ENCODE peak calls at places on chromosomes 7 and 10, in seven cellular contexts. M, H, F, C, R, G and X are unnamed samples.

GRCh38 chr7:126716321-126716720 is 536.4 kb downstream of the GRM8 start:
- DNase-seq in M (no peak), H (peak; percentile 8), F (no peak), C (no peak), R (no peak), G (no peak), X (no peak)

GRCh38 chr7:66905689-66906088 is 15.3 kb upstream of the TMEM248 start:
- DNase-seq in M (no peak), H (no peak), F (no peak), C (no peak), R (no peak), G (no peak), X (peak; percentile 21)

GRCh38 chr7:81655271-81655670 is 114.6 kb downstream of the HGF start:
- DNase-seq in M (no peak), H (no peak), F (no peak), C (no peak), R (no peak), G (no peak), X (no peak)

GRCh38 chr7:130880668-130881067 is 146.7 kb upstream of the KLF14 start:
- DNase-seq in M (no peak), H (peak; percentile 52), F (no peak), C (no peak), R (peak; percentile 58), G (no peak), X (no peak)

GRCh38 chr7:134548877-134549276 is at the start of gene AKR1B15:
- DNase-seq in M (peak; percentile 72), H (peak; percentile 55), F (no peak), C (no peak), R (peak; percentile 14), G (no peak), X (peak; percentile 72)

GRCh38 chr10:1642600-1643160 is 94.6 kb downstream of the ADARB2 start:
- DNase-seq in M (no peak), H (no peak), F (no peak), C (no peak), R (no peak), G (no peak), X (no peak)

GRCh38 chr7:121510858-121511482 is 114.9 kb upstream of the FAM3C start:
- DNase-seq in M (no peak), H (peak; percentile 31), F (no peak), C (no peak), R (no peak), G (no peak), X (no peak)

GRCh38 chr10:97028126-97028831 is 157.5 kb downstream of the SLIT1 start:
- DNase-seq in M (no peak), H (peak; percentile 52), F (peak; percentile 66), C (no peak), R (peak; percentile 12), G (no peak), X (no peak)

GRCh38 chr10:113087082-113088029 is 137.3 kb downstream of the TCF7L2 start:
- DNase-seq in M (no peak), H (peak; percentile 100), F (peak; percentile 99), C (peak; percentile 79), R (peak; percentile 99), G (peak; percentile 7), X (no peak)

GRCh38 chr7:25786958-25787730 is 364.9 kb upstream of the NFE2L3 start:
- DNase-seq in M (no peak), H (no peak), F (no peak), C (no peak), R (peak; percentile 11), G (no peak), X (no peak)

GRCh38 chr10:22727663-22728062 is 13.3 kb upstream of the PIP4K2A start:
- DNase-seq in M (no peak), H (no peak), F (no peak), C (no peak), R (no peak), G (no peak), X (no peak)

GRCh38 chr10:10917031-10917430 is 100.6 kb upstream of the CELF2 start:
- DNase-seq in M (no peak), H (no peak), F (no peak), C (no peak), R (no peak), G (no peak), X (no peak)

GRCh38 chr7:130845581-130846085 is 111.6 kb upstream of the KLF14 start:
- DNase-seq in M (no peak), H (peak; percentile 95), F (peak; percentile 80), C (no peak), R (peak; percentile 46), G (no peak), X (no peak)

DNA sequence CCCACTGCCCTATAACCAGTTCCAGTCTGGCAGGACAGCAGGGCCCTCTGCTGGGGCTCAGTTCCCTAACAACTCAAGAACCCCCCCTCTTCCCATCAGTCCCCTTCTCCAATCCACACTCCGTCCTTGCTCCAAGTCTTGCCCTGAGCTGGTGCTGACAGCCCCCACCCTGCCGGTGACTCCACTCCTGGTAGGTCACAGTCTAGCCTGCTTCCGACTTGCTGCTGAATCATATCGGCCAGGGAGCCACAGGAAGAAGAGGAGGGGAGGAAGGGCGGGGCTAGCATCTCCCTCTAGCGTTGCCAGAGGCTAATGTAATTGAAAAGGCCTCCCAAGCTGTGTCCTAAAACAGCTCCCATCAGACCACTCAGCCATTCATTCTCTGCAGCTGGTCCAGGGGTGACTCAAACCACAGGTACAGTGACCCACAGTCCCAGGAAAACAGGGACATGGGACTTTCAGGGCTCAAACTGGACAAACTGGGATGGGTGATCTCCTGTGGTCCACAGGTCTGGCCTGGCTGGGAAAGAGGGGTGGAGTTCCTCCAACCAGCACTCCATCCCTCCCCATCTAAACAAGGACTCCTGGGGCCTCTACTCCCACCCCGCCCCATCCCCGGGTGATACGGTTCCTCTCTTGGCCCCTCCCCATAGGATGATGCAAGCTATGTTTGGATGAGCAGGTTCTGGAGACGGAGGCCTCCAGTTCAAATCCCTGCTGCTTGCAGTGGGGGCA is 158.8 kb downstream of the SH3PXD2A start:
- DNase-seq in M (peak; percentile 84), H (peak; percentile 92), F (peak; percentile 98), C (peak; percentile 35), R (peak; percentile 89), G (no peak), X (peak; percentile 84)
- TF ChIP-seq CTCF in M (peak; percentile 18), H (peak; percentile 62), F (peak; percentile 76), C (peak; percentile 6), R (peak; percentile 68), G (no peak), X (no peak)

GRCh38 chr10:131453772-131454634 is 142.5 kb upstream of the TCERG1L start:
- DNase-seq in M (peak; percentile 64), H (peak; percentile 16), F (peak; percentile 16), C (peak; percentile 62), R (peak; percentile 62), G (peak; percentile 22), X (peak; percentile 68)
- TF ChIP-seq CTCF in M (peak; percentile 45), H (peak; percentile 50), F (peak; percentile 45), C (peak; percentile 79), R (peak; percentile 75), G (peak; percentile 78), X (peak; percentile 83)

GRCh38 chr10:68734349-68734748 is 13.3 kb downstream of the CCAR1 start:
- DNase-seq in M (no peak), H (no peak), F (no peak), C (no peak), R (no peak), G (no peak), X (no peak)

GRCh38 chr10:68735119-68735518 is 14.1 kb downstream of the CCAR1 start:
- DNase-seq in M (no peak), H (no peak), F (no peak), C (no peak), R (no peak), G (no peak), X (no peak)

GRCh38 chr10:68727146-68727545 is 6.1 kb downstream of the CCAR1 start:
- DNase-seq in M (no peak), H (no peak), F (no peak), C (no peak), R (no peak), G (no peak), X (no peak)

GRCh38 chr10:68732651-68733050 is 11.6 kb downstream of the CCAR1 start:
- DNase-seq in M (no peak), H (no peak), F (no peak), C (no peak), R (no peak), G (no peak), X (no peak)
- TF ChIP-seq CTCF in M (no peak), H (no peak), F (no peak), C (no peak), R (no peak), G (no peak), X (no peak)

GRCh38 chr7:68507644-68508043 is 1090.6 kb upstream of the AUTS2 start:
- DNase-seq in M (no peak), H (no peak), F (no peak), C (no peak), R (no peak), G (no peak), X (no peak)

GRCh38 chr7:68509054-68509453 is 1089.2 kb upstream of the AUTS2 start:
- DNase-seq in M (no peak), H (no peak), F (no peak), C (no peak), R (no peak), G (no peak), X (no peak)

GRCh38 chr7:68505721-68506120 is 1092.6 kb upstream of the AUTS2 start:
- DNase-seq in M (no peak), H (no peak), F (no peak), C (no peak), R (no peak), G (no peak), X (no peak)

GRCh38 chr7:68503400-68503799 is 1094.9 kb upstream of the AUTS2 start:
- DNase-seq in M (no peak), H (no peak), F (no peak), C (no peak), R (no peak), G (no peak), X (no peak)

DNA sequence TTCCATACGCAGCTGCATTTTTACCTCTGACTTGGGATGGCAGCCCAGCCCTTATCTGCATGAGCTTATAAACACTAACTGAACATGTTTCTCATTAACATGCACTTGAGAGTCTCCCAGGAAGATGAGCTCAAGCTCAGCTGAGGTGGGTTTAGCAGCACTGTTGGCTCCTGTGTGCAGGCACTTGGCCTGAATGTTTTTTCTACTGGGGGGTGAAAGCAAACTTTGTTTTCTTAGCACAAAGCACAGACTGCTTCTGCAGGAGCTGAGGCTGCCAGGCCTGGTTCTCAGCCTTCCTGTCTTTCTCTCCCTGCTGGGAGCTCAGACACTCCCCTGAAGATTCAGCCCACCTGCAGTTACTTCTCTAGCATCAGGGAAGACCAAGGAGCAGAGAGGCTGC is 1093.5 kb upstream of the AUTS2 start:
- DNase-seq in M (no peak), H (no peak), F (no peak), C (no peak), R (peak; percentile 9), G (no peak), X (no peak)
- TF ChIP-seq CTCF in M (no peak), H (no peak), F (no peak), C (no peak), R (no peak), G (no peak), X (no peak)